ENCODE peak calls at places on chromosome 11, in six cellular contexts. One of them, this sample, is unnamed.

GRCh38 chr11:86193297-86194095 is 51.1 kb upstream of the EED start:
- DNase-seq in M059J: peak; percentile 87
- DNase-seq in kidney: peak; percentile 77
- DNase-seq in GM20000: peak; percentile 88
- DNase-seq in Peyer's patch: peak; percentile 83
- DNase-seq in ELR: peak; percentile 91
- DNase-seq in this sample: peak; percentile 67

GRCh38 chr11:134139873-134140331 is 71.0 kb downstream of the JAM3 start:
- DNase-seq in ELR: peak; percentile 77
- DNase-seq in Peyer's patch: peak; percentile 77
- DNase-seq in GM20000: peak; percentile 69
- DNase-seq in kidney: no peak
- DNase-seq in M059J: peak; percentile 63
- DNase-seq in this sample: peak; percentile 68

GRCh38 chr11:122398167-122398566 is 257.4 kb upstream of the UBASH3B start:
- DNase-seq in kidney: no peak
- DNase-seq in ELR: no peak
- DNase-seq in Peyer's patch: no peak
- DNase-seq in GM20000: no peak
- DNase-seq in M059J: no peak
- DNase-seq in this sample: no peak

GRCh38 chr11:84824624-84825023 is 802.5 kb downstream of the DLG2 start:
- DNase-seq in M059J: no peak
- DNase-seq in ELR: no peak
- DNase-seq in GM20000: no peak
- DNase-seq in kidney: no peak
- DNase-seq in Peyer's patch: no peak
- DNase-seq in this sample: no peak

GRCh38 chr11:63573881-63574855 is 11.0 kb upstream of the PLAAT2 start:
- DNase-seq in Peyer's patch: peak; percentile 89
- DNase-seq in M059J: peak; percentile 77
- DNase-seq in kidney: no peak
- DNase-seq in GM20000: peak; percentile 32
- DNase-seq in ELR: peak; percentile 42
- DNase-seq in this sample: no peak

GRCh38 chr11:77040889-77041288 is 6.7 kb downstream of the B3GNT6 start:
- DNase-seq in Peyer's patch: no peak
- DNase-seq in kidney: no peak
- DNase-seq in M059J: no peak
- DNase-seq in ELR: no peak
- DNase-seq in GM20000: no peak
- DNase-seq in this sample: no peak

GRCh38 chr11:76120513-76121081 is 85.7 kb downstream of the WNT11 start:
- DNase-seq in kidney: no peak
- DNase-seq in Peyer's patch: peak; percentile 60
- DNase-seq in M059J: no peak
- DNase-seq in GM20000: no peak
- DNase-seq in ELR: no peak
- DNase-seq in this sample: no peak

GRCh38 chr11:47148903-47149535 is 27.7 kb downstream of the ARFGAP2 start:
- DNase-seq in Peyer's patch: no peak
- DNase-seq in GM20000: no peak
- DNase-seq in kidney: peak; percentile 50
- DNase-seq in M059J: no peak
- DNase-seq in ELR: no peak
- DNase-seq in this sample: no peak

GRCh38 chr11:130407978-130408377 is 20.4 kb downstream of the ADAMTS8 start:
- DNase-seq in Peyer's patch: no peak
- DNase-seq in kidney: no peak
- DNase-seq in ELR: peak; percentile 91
- DNase-seq in M059J: peak; percentile 91
- DNase-seq in GM20000: no peak
- DNase-seq in this sample: peak; percentile 71

This sample was measured in Panc1.